ENCODE peak calls at places on chromosomes 7 and 10, in five cellular contexts. One of them, this sample, is unnamed.
A peak's percentile ranks its signal among the peaks of the same experiment; 100 is the strongest.

GRCh38 chr10:20017961-20018360 is 201.7 kb downstream of the PLXDC2 start:
- DNase-seq in CD8-positive, alpha-beta T cell: no peak
- DNase-seq in left lung: no peak
- DNase-seq in H9: no peak
- DNase-seq in small intestine: no peak
- DNase-seq in this sample: no peak

GRCh38 chr10:58107506-58107905 is 160.2 kb downstream of the IPMK start:
- DNase-seq in H9: no peak
- DNase-seq in small intestine: no peak
- DNase-seq in left lung: no peak
- DNase-seq in CD8-positive, alpha-beta T cell: no peak
- DNase-seq in this sample: no peak

GRCh38 chr7:42876182-42877068 is 35.4 kb downstream of the C7orf25 start:
- DNase-seq in CD8-positive, alpha-beta T cell: peak; percentile 47
- DNase-seq in left lung: peak; percentile 47
- DNase-seq in small intestine: peak; percentile 63
- DNase-seq in H9: peak; percentile 72
- DNase-seq in this sample: peak; percentile 32

GRCh38 chr7:2896141-2896540 is 52.0 kb upstream of the GNA12 start:
- DNase-seq in H9: no peak
- DNase-seq in CD8-positive, alpha-beta T cell: no peak
- DNase-seq in left lung: no peak
- DNase-seq in small intestine: no peak
- DNase-seq in this sample: no peak

GRCh38 chr7:108528183-108528712 is 2.3 kb upstream of the PNPLA8 start:
- DNase-seq in CD8-positive, alpha-beta T cell: no peak
- DNase-seq in H9: no peak
- DNase-seq in small intestine: no peak
- DNase-seq in left lung: no peak
- DNase-seq in this sample: no peak

GRCh38 chr10:107915277-107915634 is 750.8 kb upstream of the SORCS1 start:
- DNase-seq in small intestine: no peak
- DNase-seq in CD8-positive, alpha-beta T cell: no peak
- DNase-seq in left lung: peak; percentile 36
- DNase-seq in H9: no peak
- DNase-seq in this sample: no peak

GRCh38 chr7:150947761-150948680 is 30.1 kb downstream of the KCNH2 start:
- DNase-seq in left lung: peak; percentile 24
- DNase-seq in H9: peak; percentile 30
- DNase-seq in CD8-positive, alpha-beta T cell: no peak
- DNase-seq in small intestine: no peak
- DNase-seq in this sample: no peak

GRCh38 chr7:1386623-1387220 is 72.5 kb downstream of the MICALL2 start:
- DNase-seq in H9: no peak
- DNase-seq in left lung: no peak
- DNase-seq in small intestine: no peak
- DNase-seq in CD8-positive, alpha-beta T cell: no peak
- DNase-seq in this sample: no peak

GRCh38 chr7:18993933-18994668 is 123.3 kb downstream of the TWIST1 start:
- DNase-seq in left lung: no peak
- DNase-seq in CD8-positive, alpha-beta T cell: no peak
- DNase-seq in small intestine: no peak
- DNase-seq in H9: no peak
- DNase-seq in this sample: no peak

GRCh38 chr10:34547283-34547682 is 267.8 kb downstream of the PARD3 start:
- DNase-seq in CD8-positive, alpha-beta T cell: no peak
- DNase-seq in left lung: no peak
- DNase-seq in small intestine: no peak
- DNase-seq in H9: no peak
- DNase-seq in this sample: no peak

GRCh38 chr7:128899392-128899791 is 11.1 kb downstream of the KCP start:
- DNase-seq in left lung: no peak
- DNase-seq in CD8-positive, alpha-beta T cell: no peak
- DNase-seq in H9: no peak
- DNase-seq in small intestine: no peak
- DNase-seq in this sample: no peak

GRCh38 chr7:36671432-36671829 is 52.9 kb downstream of the AOAH start:
- DNase-seq in small intestine: no peak
- DNase-seq in H9: no peak
- DNase-seq in left lung: no peak
- DNase-seq in CD8-positive, alpha-beta T cell: no peak
- DNase-seq in this sample: no peak

GRCh38 chr10:51074238-51075028 is at the start of gene PRKG1:
- DNase-seq in left lung: peak; percentile 70
- DNase-seq in small intestine: peak; percentile 59
- DNase-seq in H9: peak; percentile 80
- DNase-seq in CD8-positive, alpha-beta T cell: no peak
- DNase-seq in this sample: no peak

GRCh38 chr7:112547916-112548315 is 67.1 kb downstream of the LSMEM1 start:
- DNase-seq in small intestine: no peak
- DNase-seq in left lung: no peak
- DNase-seq in CD8-positive, alpha-beta T cell: no peak
- DNase-seq in H9: no peak
- DNase-seq in this sample: no peak

GRCh38 chr7:149856-150636 is 42.3 kb upstream of the FAM20C start:
- DNase-seq in CD8-positive, alpha-beta T cell: no peak
- DNase-seq in left lung: peak; percentile 71
- DNase-seq in small intestine: peak; percentile 95
- DNase-seq in H9: peak; percentile 50
- DNase-seq in this sample: no peak

GRCh38 chr7:108181073-108181985 is 51.2 kb upstream of the LAMB4 start:
- DNase-seq in small intestine: peak; percentile 58
- DNase-seq in left lung: no peak
- DNase-seq in CD8-positive, alpha-beta T cell: no peak
- DNase-seq in H9: peak; percentile 78
- DNase-seq in this sample: no peak

GRCh38 chr7:129159539-129159938 is 15.0 kb downstream of the TSPAN33 start:
- DNase-seq in small intestine: no peak
- DNase-seq in left lung: no peak
- DNase-seq in CD8-positive, alpha-beta T cell: no peak
- DNase-seq in H9: no peak
- DNase-seq in this sample: no peak

GRCh38 chr10:78343266-78343665 is 309.6 kb downstream of the RPS24 start:
- DNase-seq in left lung: no peak
- DNase-seq in small intestine: no peak
- DNase-seq in CD8-positive, alpha-beta T cell: peak; percentile 2
- DNase-seq in H9: peak; percentile 5
- DNase-seq in this sample: no peak

GRCh38 chr7:155003215-155003999 is 483 bp upstream of the PAXIP1 start:
- DNase-seq in small intestine: peak; percentile 86
- DNase-seq in CD8-positive, alpha-beta T cell: peak; percentile 80
- DNase-seq in left lung: peak; percentile 83
- DNase-seq in H9: peak; percentile 77
- DNase-seq in this sample: peak; percentile 81

GRCh38 chr7:141462958-141463357 is 88.3 kb upstream of the AGK start:
- DNase-seq in left lung: no peak
- DNase-seq in CD8-positive, alpha-beta T cell: no peak
- DNase-seq in H9: no peak
- DNase-seq in small intestine: peak; percentile 73
- DNase-seq in this sample: no peak

GRCh38 chr10:42543840-42544372 is 94.5 kb downstream of the ZNF33B start:
- DNase-seq in small intestine: no peak
- DNase-seq in CD8-positive, alpha-beta T cell: no peak
- DNase-seq in left lung: no peak
- DNase-seq in H9: no peak
- DNase-seq in this sample: no peak

GRCh38 chr7:38374507-38374906 is 101.1 kb upstream of the TARP start:
- DNase-seq in small intestine: no peak
- DNase-seq in CD8-positive, alpha-beta T cell: peak; percentile 72
- DNase-seq in H9: no peak
- DNase-seq in left lung: no peak
- DNase-seq in this sample: peak; percentile 26

GRCh38 chr7:120370954-120371353 is 98.0 kb downstream of the KCND2 start:
- DNase-seq in small intestine: no peak
- DNase-seq in CD8-positive, alpha-beta T cell: no peak
- DNase-seq in H9: no peak
- DNase-seq in left lung: no peak
- DNase-seq in this sample: no peak

GRCh38 chr7:134826105-134826504 is 46.7 kb downstream of the CALD1 start:
- DNase-seq in small intestine: no peak
- DNase-seq in CD8-positive, alpha-beta T cell: no peak
- DNase-seq in H9: no peak
- DNase-seq in left lung: no peak
- DNase-seq in this sample: no peak

GRCh38 chr7:7516662-7517061 is 19.0 kb downstream of the COL28A1 start:
- DNase-seq in left lung: no peak
- DNase-seq in H9: no peak
- DNase-seq in CD8-positive, alpha-beta T cell: no peak
- DNase-seq in small intestine: peak; percentile 67
- DNase-seq in this sample: no peak

GRCh38 chr10:84632866-84633265 is 304.5 kb downstream of the CCSER2 start:
- DNase-seq in H9: no peak
- DNase-seq in left lung: no peak
- DNase-seq in CD8-positive, alpha-beta T cell: no peak
- DNase-seq in small intestine: no peak
- DNase-seq in this sample: no peak

GRCh38 chr10:133459454-133460207 is 5.9 kb downstream of the SCART1 start:
- DNase-seq in small intestine: no peak
- DNase-seq in CD8-positive, alpha-beta T cell: no peak
- DNase-seq in left lung: peak; percentile 19
- DNase-seq in H9: peak; percentile 17
- DNase-seq in this sample: no peak

GRCh38 chr10:133460208-133460769 is 6.5 kb downstream of the SCART1 start:
- DNase-seq in H9: no peak
- DNase-seq in CD8-positive, alpha-beta T cell: no peak
- DNase-seq in small intestine: no peak
- DNase-seq in left lung: no peak
- DNase-seq in this sample: no peak

GRCh38 chr10:133458021-133458709 is 4.4 kb downstream of the SCART1 start:
- DNase-seq in H9: no peak
- DNase-seq in left lung: no peak
- DNase-seq in small intestine: no peak
- DNase-seq in CD8-positive, alpha-beta T cell: no peak
- DNase-seq in this sample: no peak

GRCh38 chr10:133457100-133457841 is 3.5 kb downstream of the SCART1 start:
- DNase-seq in CD8-positive, alpha-beta T cell: no peak
- DNase-seq in small intestine: no peak
- DNase-seq in left lung: peak; percentile 25
- DNase-seq in H9: no peak
- DNase-seq in this sample: no peak

GRCh38 chr10:133458710-133459453 is 5.1 kb downstream of the SCART1 start:
- DNase-seq in H9: no peak
- DNase-seq in left lung: no peak
- DNase-seq in small intestine: no peak
- DNase-seq in CD8-positive, alpha-beta T cell: no peak
- DNase-seq in this sample: no peak
- H3K9me3 ChIP-seq in H9: peaks cover 75% of the 10 kb centered on the region
- H3K9me3 ChIP-seq in left lung: no peaks in the 10 kb centered on the region
- H3K9me3 ChIP-seq in small intestine: no peaks in the 10 kb centered on the region
- H3K9me3 ChIP-seq in CD8-positive, alpha-beta T cell: no peaks in the 10 kb centered on the region
- H3K9me3 ChIP-seq in this sample: no peaks in the 10 kb centered on the region

GRCh38 chr7:149568218-149568617 is 70.6 kb upstream of the ZNF746 start:
- DNase-seq in left lung: no peak
- DNase-seq in small intestine: no peak
- DNase-seq in CD8-positive, alpha-beta T cell: no peak
- DNase-seq in H9: no peak
- DNase-seq in this sample: no peak
- H3K9me3 ChIP-seq in left lung: no peaks in the 10 kb centered on the region
- H3K9me3 ChIP-seq in small intestine: peaks cover 1% of the 10 kb centered on the region
- H3K9me3 ChIP-seq in CD8-positive, alpha-beta T cell: no peaks in the 10 kb centered on the region
- H3K9me3 ChIP-seq in H9: no peaks in the 10 kb centered on the region
- H3K9me3 ChIP-seq in this sample: no peaks in the 10 kb centered on the region

GRCh38 chr10:128373071-128373749 is 247.0 kb upstream of the MKI67 start:
- DNase-seq in small intestine: no peak
- DNase-seq in left lung: no peak
- DNase-seq in CD8-positive, alpha-beta T cell: no peak
- DNase-seq in H9: no peak
- DNase-seq in this sample: no peak
- H3K9me3 ChIP-seq in small intestine: no peaks in the 10 kb centered on the region
- H3K9me3 ChIP-seq in left lung: no peaks in the 10 kb centered on the region
- H3K9me3 ChIP-seq in CD8-positive, alpha-beta T cell: no peaks in the 10 kb centered on the region
- H3K9me3 ChIP-seq in H9: no peaks in the 10 kb centered on the region
- H3K9me3 ChIP-seq in this sample: no peaks in the 10 kb centered on the region

DNA sequence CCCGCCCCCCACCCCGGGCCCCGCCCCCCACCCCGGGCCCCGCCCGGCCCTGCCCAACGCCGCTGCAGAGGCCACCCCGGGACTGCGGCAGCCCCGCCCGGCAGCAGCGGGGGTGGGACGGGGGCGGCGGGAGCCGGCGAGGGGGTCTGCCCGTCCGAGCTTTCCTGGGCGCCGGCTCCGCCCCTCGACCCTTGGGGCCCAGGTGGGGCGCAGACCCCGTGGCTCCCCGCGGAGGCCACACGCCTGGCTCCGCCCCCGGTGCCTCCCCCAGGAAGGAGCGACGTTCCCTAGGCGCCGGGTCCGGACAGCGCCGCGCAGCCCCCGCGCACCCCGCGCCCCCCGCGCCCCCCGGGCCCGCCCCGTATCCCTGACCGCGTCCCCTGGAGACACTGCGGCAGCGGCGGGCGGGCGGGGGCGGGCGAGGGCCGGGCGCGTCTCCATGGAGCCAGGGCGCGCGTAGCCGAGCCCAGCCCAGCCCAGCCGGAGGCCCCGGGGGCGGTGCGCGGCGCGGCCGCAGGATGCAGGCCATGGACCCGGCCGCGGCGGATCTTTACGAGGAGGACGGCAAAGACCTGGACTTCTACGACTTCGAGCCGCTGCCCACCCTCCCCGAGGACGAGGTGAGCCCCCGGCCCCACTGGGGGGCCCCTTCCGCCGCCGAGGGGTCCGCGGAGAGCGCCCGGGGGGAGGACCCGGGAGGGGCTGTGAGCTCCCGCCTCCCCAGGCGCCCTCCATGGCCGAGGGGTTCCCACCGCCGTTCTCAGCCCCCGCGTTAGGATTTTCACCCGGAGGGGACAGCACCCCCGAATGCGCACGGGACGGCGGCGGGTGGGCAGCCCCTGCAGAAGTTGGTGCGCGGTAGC is at the start of gene KNDC1:
- DNase-seq in small intestine: no peak
- DNase-seq in left lung: no peak
- DNase-seq in H9: peak; percentile 58
- DNase-seq in CD8-positive, alpha-beta T cell: no peak
- DNase-seq in this sample: no peak
- H3K9me3 ChIP-seq in small intestine: no peaks in the 10 kb centered on the region
- H3K9me3 ChIP-seq in left lung: no peaks in the 10 kb centered on the region
- H3K9me3 ChIP-seq in H9: no peaks in the 10 kb centered on the region
- H3K9me3 ChIP-seq in CD8-positive, alpha-beta T cell: no peaks in the 10 kb centered on the region
- H3K9me3 ChIP-seq in this sample: no peaks in the 10 kb centered on the region

GRCh38 chr10:130571674-130572073 is 435.5 kb downstream of the GLRX3 start:
- DNase-seq in small intestine: no peak
- DNase-seq in left lung: no peak
- DNase-seq in H9: no peak
- DNase-seq in CD8-positive, alpha-beta T cell: no peak
- DNase-seq in this sample: no peak
- H3K9me3 ChIP-seq in small intestine: no peaks in the 10 kb centered on the region
- H3K9me3 ChIP-seq in left lung: no peaks in the 10 kb centered on the region
- H3K9me3 ChIP-seq in H9: no peaks in the 10 kb centered on the region
- H3K9me3 ChIP-seq in CD8-positive, alpha-beta T cell: no peaks in the 10 kb centered on the region
- H3K9me3 ChIP-seq in this sample: no peaks in the 10 kb centered on the region

DNA sequence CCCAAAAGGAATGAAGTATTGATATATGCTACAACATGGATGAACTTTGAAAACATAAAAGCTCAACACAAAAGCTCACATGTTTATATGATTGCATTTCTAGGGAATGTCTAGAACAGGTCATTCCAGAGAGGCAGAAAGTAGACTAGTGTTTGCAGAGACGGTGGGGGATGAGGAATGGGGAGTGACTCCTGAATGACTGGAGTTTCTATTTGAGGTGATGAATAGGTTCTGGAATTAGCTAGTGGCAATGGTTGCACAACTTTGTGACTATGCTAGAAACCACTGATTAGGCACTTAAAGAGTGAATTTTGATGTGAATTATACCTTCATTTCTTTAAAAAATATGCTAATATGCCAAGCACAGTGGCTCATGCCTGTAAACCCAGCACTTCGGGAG is 6.9 kb downstream of the KPNA7 start:
- DNase-seq in CD8-positive, alpha-beta T cell: no peak
- DNase-seq in H9: no peak
- DNase-seq in small intestine: no peak
- DNase-seq in left lung: no peak
- DNase-seq in this sample: no peak
- H3K9me3 ChIP-seq in CD8-positive, alpha-beta T cell: no peaks in the 10 kb centered on the region
- H3K9me3 ChIP-seq in H9: no peaks in the 10 kb centered on the region
- H3K9me3 ChIP-seq in small intestine: no peaks in the 10 kb centered on the region
- H3K9me3 ChIP-seq in left lung: no peaks in the 10 kb centered on the region
- H3K9me3 ChIP-seq in this sample: no peaks in the 10 kb centered on the region